ENCODE peak calls at places on chromosomes 12 and 14, in four cellular contexts. Q, W, C and I are unnamed samples.
A peak's percentile ranks its signal among the peaks of the same experiment; 100 is the strongest.

GRCh38 chr12:124493809-124494750 is 73.3 kb downstream of the NCOR2 start:
- DNase-seq in Q (no peak), C (peak; percentile 86), W (no peak), I (no peak)

GRCh38 chr12:58814036-58814435 is 106.3 kb downstream of the LRIG3 start:
- DNase-seq in W (no peak), C (no peak), Q (no peak), I (no peak)

GRCh38 chr14:54866588-54866987 is 36.0 kb downstream of the GCH1 start:
- DNase-seq in Q (peak; percentile 31), W (no peak), C (no peak), I (peak; percentile 33)

GRCh38 chr14:99188721-99189120 is 83.3 kb downstream of the BCL11B start:
- DNase-seq in W (peak; percentile 12), Q (no peak), C (no peak), I (no peak)

GRCh38 chr14:33836203-33836894 is 114.5 kb downstream of the EGLN3 start:
- DNase-seq in C (no peak), Q (no peak), W (peak; percentile 38), I (no peak)

GRCh38 chr14:106378191-106378590 is 851.8 kb downstream of the TMEM121 start:
- DNase-seq in W (peak; percentile 24), Q (no peak), C (no peak), I (no peak)

GRCh38 chr14:57209561-57209960 is 59.1 kb downstream of the EXOC5 start:
- DNase-seq in C (no peak), Q (peak; percentile 73), W (no peak), I (no peak)

GRCh38 chr14:79542121-79542520 is 669.2 kb downstream of the DIO2 start:
- DNase-seq in Q (no peak), C (no peak), W (no peak), I (no peak)

GRCh38 chr14:45252356-45253069 is 489 bp downstream of the MIS18BP1 start:
- DNase-seq in Q (peak; percentile 5), C (no peak), W (no peak), I (peak; percentile 42)

DNA sequence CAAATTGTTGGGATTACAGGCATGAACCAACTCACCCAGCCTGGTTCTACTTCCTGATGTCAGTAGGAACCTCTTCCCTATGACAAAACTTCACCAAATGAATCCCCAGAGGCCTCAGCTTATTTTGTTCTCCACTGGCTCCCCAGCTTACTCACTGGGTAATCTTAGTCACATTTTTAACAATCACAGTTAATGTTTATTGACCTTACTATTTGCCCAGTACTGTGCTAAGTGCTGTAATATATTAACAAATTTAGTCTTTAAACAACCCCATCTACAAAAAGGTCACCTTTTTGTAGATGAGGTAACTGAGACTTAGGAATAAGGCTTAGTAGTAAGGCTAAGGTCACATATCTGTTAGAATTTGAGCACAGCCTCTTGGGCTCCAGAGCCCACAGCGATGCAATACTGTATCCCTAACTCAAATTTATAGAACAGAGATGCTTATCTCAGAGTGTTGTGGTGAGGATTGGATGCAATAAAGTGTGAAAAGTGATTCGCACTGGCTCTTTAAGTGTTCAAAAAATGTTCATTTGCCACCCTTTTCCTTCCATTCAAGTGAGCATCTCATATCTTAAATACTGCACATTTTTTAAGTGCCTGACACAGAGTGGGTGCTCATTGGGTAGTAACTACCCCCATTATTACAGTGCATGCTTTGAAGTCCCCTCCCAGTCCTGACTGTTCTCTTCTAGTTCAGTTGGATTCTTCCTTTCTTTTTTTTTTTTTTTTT is 146.4 kb upstream of the ARHGAP5 start:
- DNase-seq in Q (peak; percentile 65), C (no peak), W (no peak), I (no peak)
- TF ChIP-seq FOS in Q (peak; percentile 25), C (no peak), W (no peak), I (no peak)

GRCh38 chr12:95532851-95533250 is 18.4 kb downstream of the USP44 start:
- DNase-seq in C (no peak), Q (peak; percentile 53), W (no peak), I (no peak)

GRCh38 chr12:95538656-95539055 is 12.6 kb downstream of the USP44 start:
- DNase-seq in W (no peak), Q (no peak), C (no peak), I (no peak)

GRCh38 chr12:95529693-95530225 is 21.5 kb downstream of the USP44 start:
- DNase-seq in Q (no peak), W (no peak), C (no peak), I (no peak)

GRCh38 chr12:95538002-95538401 is 13.3 kb downstream of the USP44 start:
- DNase-seq in Q (no peak), W (no peak), C (no peak), I (no peak)

DNA sequence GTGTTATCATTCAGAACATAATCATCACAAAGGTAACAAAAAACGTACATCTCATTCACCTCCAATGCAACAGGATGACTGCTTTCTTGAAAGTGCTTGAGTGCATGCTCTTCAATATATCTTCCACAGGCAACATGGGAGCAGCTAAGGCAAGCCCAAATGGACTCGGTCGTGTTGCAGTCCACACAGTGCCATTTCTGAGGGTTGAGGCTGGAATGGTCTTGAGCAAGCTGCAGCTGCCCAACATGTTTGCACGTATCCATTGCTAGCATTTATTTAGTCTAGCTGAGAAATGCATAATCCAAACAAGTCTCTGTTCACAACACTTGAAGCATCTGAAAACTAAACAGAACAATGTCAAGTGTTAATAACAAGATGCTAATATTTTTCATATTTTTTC is 17.3 kb downstream of the USP44 start:
- DNase-seq in W (no peak), Q (no peak), C (no peak), I (no peak)
- H4K20me1 ChIP-seq in W (no peaks in the 10 kb centered on the region), Q (peaks cover 5% of the 10 kb centered on the region), C (no peaks in the 10 kb centered on the region), I (no peaks in the 10 kb centered on the region)

DNA sequence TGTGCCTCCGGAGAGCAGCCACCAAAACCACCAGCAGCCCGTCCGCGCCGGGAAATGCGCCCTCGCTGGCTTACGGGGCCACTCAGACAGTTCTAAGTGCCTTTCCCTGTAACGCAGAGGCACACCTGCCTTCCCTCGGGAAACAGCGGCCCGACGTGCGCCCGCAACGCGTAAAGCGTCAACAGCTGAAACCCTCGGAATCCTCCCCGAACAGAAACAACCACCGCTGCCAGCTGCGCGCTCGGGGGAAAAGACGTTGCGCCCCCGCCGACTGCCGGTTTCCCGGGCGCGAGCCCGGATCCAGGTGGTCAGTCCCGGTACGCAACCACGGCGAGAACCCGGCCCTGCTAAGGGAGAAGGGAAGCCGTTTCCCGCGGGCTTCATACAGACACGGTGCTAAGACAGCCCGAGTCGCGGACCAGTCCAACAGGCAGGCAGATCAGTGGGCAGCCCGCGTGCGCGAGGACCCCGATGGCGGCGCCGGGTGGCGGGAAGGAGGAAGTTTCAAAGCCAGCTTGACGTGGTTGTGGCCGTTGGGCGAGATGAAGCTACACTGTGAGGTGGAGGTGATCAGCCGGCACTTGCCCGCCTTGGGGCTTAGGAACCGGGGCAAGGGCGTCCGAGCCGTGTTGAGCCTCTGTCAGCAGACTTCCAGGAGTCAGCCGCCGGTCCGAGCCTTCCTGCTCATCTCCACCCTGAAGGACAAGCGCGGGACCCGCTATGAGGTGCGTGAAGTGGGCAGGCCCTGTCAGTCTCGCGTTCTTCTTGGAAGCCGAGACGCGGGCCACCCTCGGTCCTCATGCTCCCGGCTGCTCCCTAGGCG is at the start of gene LRR1:
- DNase-seq in C (peak; percentile 60), W (peak; percentile 62), Q (peak; percentile 82), I (peak; percentile 90)
- TF ChIP-seq FOS in C (no peak), W (no peak), Q (no peak), I (no peak)

GRCh38 chr14:91405724-91406435 is 11.7 kb downstream of the CCDC88C start:
- DNase-seq in C (no peak), Q (no peak), W (no peak), I (peak; percentile 33)
- H4K20me1 ChIP-seq in C (peaks cover 19% of the 10 kb centered on the region), Q (no peaks in the 10 kb centered on the region), W (no peaks in the 10 kb centered on the region), I (no peaks in the 10 kb centered on the region)